ENCODE peak calls at places on chromosome 11, in ten cellular contexts. X is keratinocyte, M is coronary artery, V is mammary epithelial cell, L is colonic mucosa, Y is cardiac fibroblast, A is PC-9, P is heart right ventricle, N is fibroblast of lung, R is pancreas. G is an unnamed sample.

GRCh38 chr11:48002565-48002964 is 22.2 kb downstream of the PTPRJ start:
- DNase-seq in Y (no peak), R (no peak), A (no peak), N (no peak), P (no peak), L (no peak), X (no peak), M (no peak), V (no peak), G (no peak)

GRCh38 chr11:117607449-117607848 is 189.6 kb downstream of the DSCAML1 start:
- DNase-seq in L (no peak), X (no peak), Y (no peak), M (no peak), P (no peak), N (no peak), V (no peak), R (peak), A (no peak), G (no peak)

GRCh38 chr11:105486929-105487328 is 122.9 kb upstream of the GRIA4 start:
- DNase-seq in V (no peak), R (no peak), M (no peak), P (no peak), L (no peak), N (no peak), A (no peak), Y (no peak), X (no peak), G (no peak)

GRCh38 chr11:69301033-69301490 is 7.1 kb downstream of the MYEOV start:
- DNase-seq in X (no peak), A (no peak), P (no peak), L (no peak), M (no peak), V (no peak), Y (peak), N (no peak), R (no peak), G (no peak)

GRCh38 chr11:107929611-107930200 is 1.5 kb downstream of the RAB39A start:
- DNase-seq in M (no peak), N (peak), X (no peak), L (no peak), Y (no peak), P (no peak), R (no peak), A (no peak), V (no peak), G (no peak)

GRCh38 chr11:2997406-2997805 is 5.3 kb upstream of the NAP1L4 start:
- DNase-seq in A (no peak), X (no peak), L (no peak), Y (no peak), M (peak), N (no peak), P (no peak), R (peak), V (no peak), G (no peak)

GRCh38 chr11:117097567-117098268 is 510 bp downstream of the SIK3 start:
- DNase-seq in Y (no peak), N (no peak), R (peak), A (peak), L (peak), X (no peak), V (no peak), M (peak), P (peak), G (no peak)

GRCh38 chr11:19738124-19738523 is 25.5 kb downstream of the NAV2 start:
- DNase-seq in R (no peak), N (no peak), M (peak), L (no peak), A (no peak), P (no peak), X (no peak), V (no peak), Y (no peak), G (no peak)

GRCh38 chr11:46616551-46617450 is at the start of gene HARBI1:
- DNase-seq in X (no peak), M (peak), P (peak), L (peak), Y (peak), A (peak), N (peak), V (peak), R (peak), G (peak)

GRCh38 chr11:20134991-20135736 is 25.1 kb downstream of the DBX1 start:
- DNase-seq in N (no peak), V (no peak), L (no peak), P (no peak), Y (no peak), A (no peak), M (no peak), R (no peak), X (no peak), G (no peak)

GRCh38 chr11:129639300-129639699 is 176.3 kb upstream of the TMEM45B start:
- DNase-seq in Y (peak), P (no peak), N (peak), L (no peak), V (peak), X (peak), A (peak), R (no peak), M (no peak), G (peak)

GRCh38 chr11:115215694-115216615 is 288.3 kb downstream of the CADM1 start:
- DNase-seq in M (no peak), N (no peak), L (no peak), P (no peak), V (no peak), X (no peak), A (no peak), Y (peak), R (no peak), G (no peak)
- TF ChIP-seq CTCF in M (no peak), N (no peak), L (no peak), P (peak), V (peak), X (peak), A (peak), Y (peak), R (no peak), G (no peak)

DNA sequence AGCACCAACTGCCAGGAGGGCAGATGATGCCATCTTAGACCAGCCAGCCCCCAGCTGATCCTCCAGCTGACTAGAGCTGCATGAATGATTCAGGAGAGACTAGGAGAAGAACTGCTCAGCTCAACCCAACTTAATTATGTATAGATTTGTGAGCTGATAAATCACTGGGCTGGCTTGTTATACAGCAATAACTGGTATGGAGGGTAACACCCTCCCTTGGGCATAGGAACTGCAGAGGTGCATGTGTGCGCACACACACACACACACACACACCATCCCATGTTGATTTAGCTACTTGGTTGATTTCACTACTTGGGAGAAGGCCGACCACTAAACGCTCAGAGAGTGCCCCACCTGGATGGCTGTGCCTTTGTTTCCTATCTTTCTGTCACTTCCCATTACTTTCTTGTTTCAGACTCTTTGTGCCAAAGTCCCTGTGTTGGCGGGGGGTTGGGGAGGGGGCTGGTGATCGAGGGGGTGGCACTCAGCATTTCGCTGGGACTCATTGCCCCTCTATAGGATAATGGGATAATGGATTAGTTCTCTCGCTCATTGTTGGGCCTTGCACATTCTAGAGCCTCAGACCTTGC is 202.9 kb downstream of the ADAMTS15 start:
- DNase-seq in Y (no peak), M (no peak), X (no peak), V (no peak), R (no peak), N (no peak), L (no peak), A (no peak), P (no peak), G (no peak)
- H3K4me3 ChIP-seq in Y (no peak), M (no peak), X (no peak), V (no peak), R (no peak), N (no peak), L (no peak), A (no peak), P (no peak), G (no peak)

GRCh38 chr11:65378208-65378927 is 4.1 kb downstream of the SLC25A45 start:
- DNase-seq in V (no peak), P (no peak), M (no peak), Y (no peak), L (no peak), N (no peak), X (no peak), R (no peak), A (no peak), G (no peak)
- TF ChIP-seq CTCF in V (no peak), P (no peak), M (no peak), Y (no peak), L (no peak), N (no peak), X (no peak), R (no peak), A (no peak), G (no peak)

GRCh38 chr11:49851971-49852389 is 100.2 kb upstream of the OR4C13 start:
- DNase-seq in M (no peak), L (no peak), X (no peak), Y (no peak), V (no peak), A (no peak), N (no peak), R (peak), P (no peak), G (no peak)

DNA sequence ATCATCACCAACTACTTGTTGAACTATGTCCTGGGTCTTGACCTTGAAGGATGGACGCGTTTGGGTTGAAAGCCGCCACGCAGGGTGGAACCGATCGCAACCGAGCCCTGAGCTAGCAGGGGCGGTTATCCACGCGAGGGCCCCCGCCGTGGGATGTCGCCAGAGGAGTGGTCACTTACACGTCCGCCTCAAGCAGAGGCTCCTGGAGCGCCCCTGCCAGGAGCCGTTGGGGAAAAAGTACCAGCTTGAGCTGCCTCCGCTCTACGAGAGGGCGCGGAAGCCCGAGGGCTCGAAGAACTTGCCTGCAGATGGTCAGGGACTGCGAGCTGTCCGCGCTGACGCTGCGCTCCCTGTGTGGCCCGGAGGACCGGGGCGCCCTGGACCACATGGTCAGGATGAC is 100.7 kb upstream of the OR4C13 start:
- DNase-seq in L (no peak), X (no peak), M (no peak), N (no peak), P (no peak), R (no peak), Y (no peak), V (no peak), A (no peak), G (no peak)
- H3K4me3 ChIP-seq in L (no peak), X (no peak), M (no peak), N (no peak), P (no peak), R (peak), Y (no peak), V (no peak), A (no peak), G (no peak)